ENCODE peak calls at places on chromosome 18, in ten cellular contexts. L is H9, M is Panc1, T is lower lobe of right lung, R is epithelial cell of esophagus, H is type B pancreatic cell, Y is kidney epithelial cell, O is astrocyte of the spinal cord, N is pancreas, K is fibroblast of the aortic adventitia. A is an unnamed sample.
A peak's percentile ranks its signal among the peaks of the same experiment; 100 is the strongest.

GRCh38 chr18:77191241-77191751 is 58.4 kb upstream of the GALR1 start:
- DNase-seq in N (no peak), K (peak; percentile 72), Y (no peak), H (no peak), T (no peak), R (peak; percentile 8), M (no peak), O (peak; percentile 52), L (no peak), A (no peak)

GRCh38 chr18:50161806-50162205 is 33.1 kb downstream of the MYO5B start:
- DNase-seq in H (no peak), K (peak; percentile 5), N (no peak), O (no peak), R (peak; percentile 91), T (peak; percentile 54), Y (no peak), L (no peak), M (no peak), A (no peak)

GRCh38 chr18:12744103-12744502 is 41.3 kb downstream of the PSMG2 start:
- DNase-seq in T (no peak), M (peak; percentile 51), O (peak; percentile 76), Y (peak; percentile 31), H (no peak), R (peak; percentile 78), N (no peak), K (peak; percentile 84), L (no peak), A (no peak)

GRCh38 chr18:13548106-13548819 is 178.1 kb downstream of the FAM210A start:
- DNase-seq in L (no peak), M (no peak), O (no peak), K (no peak), H (no peak), T (no peak), N (peak; percentile 10), Y (no peak), R (no peak), A (peak; percentile 72)

GRCh38 chr18:29184654-29185053 is 1007.7 kb upstream of the CDH2 start:
- DNase-seq in Y (peak; percentile 25), R (no peak), M (no peak), T (no peak), O (peak; percentile 47), K (no peak), L (no peak), H (no peak), N (no peak), A (no peak)

GRCh38 chr18:77165489-77166415 is 33.2 kb upstream of the MBP start:
- DNase-seq in N (no peak), R (peak; percentile 10), Y (no peak), M (no peak), T (no peak), O (peak; percentile 56), L (no peak), K (peak; percentile 79), H (no peak), A (no peak)

GRCh38 chr18:45792551-45793294 is 32.8 kb upstream of the SIGLEC15 start:
- DNase-seq in T (no peak), K (peak; percentile 67), Y (no peak), O (no peak), L (no peak), M (no peak), N (no peak), R (peak; percentile 20), H (no peak), A (no peak)

GRCh38 chr18:76426738-76427305 is 68.2 kb downstream of the ZNF516 start:
- DNase-seq in O (no peak), K (peak; percentile 39), L (peak; percentile 82), N (no peak), H (peak; percentile 69), M (no peak), Y (no peak), R (peak; percentile 39), T (peak; percentile 70), A (no peak)

GRCh38 chr18:474416-474815 is 26.1 kb downstream of the COLEC12 start:
- DNase-seq in N (no peak), H (no peak), L (no peak), M (no peak), R (no peak), O (no peak), Y (no peak), K (peak; percentile 93), T (no peak), A (no peak)

GRCh38 chr18:475202-475624 is 25.3 kb downstream of the COLEC12 start:
- DNase-seq in H (no peak), R (no peak), L (peak; percentile 79), Y (no peak), M (no peak), N (no peak), O (peak; percentile 76), T (no peak), K (peak; percentile 98), A (no peak)

GRCh38 chr18:476368-476767 is 24.1 kb downstream of the COLEC12 start:
- DNase-seq in H (no peak), Y (no peak), K (no peak), N (no peak), T (no peak), O (no peak), M (no peak), R (no peak), L (no peak), A (no peak)

GRCh38 chr18:478679-479078 is 21.8 kb downstream of the COLEC12 start:
- DNase-seq in O (peak; percentile 71), L (no peak), N (no peak), H (no peak), K (peak; percentile 37), R (no peak), T (no peak), Y (no peak), M (no peak), A (no peak)

DNA sequence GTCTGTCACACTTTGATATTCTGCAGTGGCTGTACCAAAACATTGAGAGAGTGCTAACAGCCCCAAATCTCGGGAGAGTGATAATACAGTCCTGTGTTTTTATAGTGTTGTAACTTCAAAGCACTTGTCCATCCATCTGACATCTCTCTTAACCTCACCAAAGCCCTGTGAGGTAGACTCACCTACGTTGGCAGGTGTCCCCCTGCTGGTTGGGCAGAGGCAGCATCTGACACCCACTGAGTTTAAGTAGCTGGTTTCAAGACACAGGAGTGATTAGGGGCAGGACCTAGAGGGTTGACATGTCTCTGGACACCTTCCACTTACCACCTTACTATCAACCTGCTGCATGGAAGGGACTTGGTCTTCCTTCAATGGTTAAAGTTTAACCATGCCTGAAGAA is 22.9 kb downstream of the COLEC12 start:
- DNase-seq in O (no peak), Y (no peak), H (no peak), M (no peak), T (no peak), R (peak; percentile 17), L (peak; percentile 43), N (peak; percentile 47), K (no peak), A (no peak)
- TF ChIP-seq CTCF in O (peak; percentile 15), Y (peak; percentile 33), H (peak; percentile 42), M (peak; percentile 61), T (peak; percentile 53), R (peak; percentile 32), L (peak; percentile 75), N (peak; percentile 54), K (peak; percentile 14), A (peak; percentile 24)

DNA sequence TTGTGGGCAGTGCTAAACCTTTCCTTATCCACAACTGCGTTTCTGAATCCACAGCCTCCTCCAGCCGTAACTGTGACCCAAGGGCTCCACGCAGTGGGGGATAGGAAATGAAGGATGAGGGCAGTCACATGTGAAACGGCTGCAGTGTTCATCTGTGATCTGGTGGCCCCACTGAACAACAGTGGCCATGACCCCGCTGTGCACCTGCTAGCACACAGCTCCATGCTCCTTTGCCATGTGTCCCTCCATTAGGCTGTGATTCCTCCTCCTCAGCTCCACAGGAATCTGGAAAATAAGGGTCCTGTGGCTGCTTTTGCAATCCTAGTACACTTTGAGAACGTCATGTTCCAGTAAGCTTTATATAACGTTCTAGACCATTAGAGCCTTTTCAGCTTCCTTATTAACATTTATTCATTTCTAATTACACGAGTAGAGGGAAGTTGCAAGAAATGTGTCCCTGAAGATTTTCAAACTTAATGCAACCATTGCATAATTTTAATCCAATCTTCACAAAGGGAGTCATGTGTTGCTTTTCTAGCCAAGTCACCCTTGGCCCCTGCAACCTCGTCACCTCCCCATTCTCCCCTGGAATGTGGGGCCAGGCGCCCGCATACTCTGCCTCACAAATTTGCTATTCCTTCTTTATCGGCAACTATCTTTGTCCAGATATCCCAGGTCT is 7.1 kb upstream of the NAPG start:
- DNase-seq in O (peak; percentile 33), K (peak; percentile 39), R (no peak), L (no peak), H (no peak), M (no peak), Y (no peak), N (no peak), T (peak; percentile 56), A (no peak)
- TF ChIP-seq CTCF in O (peak; percentile 24), K (peak; percentile 33), R (peak; percentile 24), L (peak; percentile 29), H (peak; percentile 59), M (peak; percentile 8), Y (peak; percentile 30), N (no peak), T (peak; percentile 44), A (peak; percentile 77)

GRCh38 chr18:70166668-70167067 is 38.8 kb downstream of the RTTN start:
- DNase-seq in K (no peak), H (no peak), T (no peak), R (no peak), M (no peak), O (peak; percentile 6), N (no peak), Y (no peak), L (no peak), A (no peak)

GRCh38 chr18:70175216-70175615 is 30.3 kb downstream of the RTTN start:
- DNase-seq in O (no peak), N (no peak), H (no peak), R (no peak), K (no peak), Y (no peak), L (no peak), T (no peak), M (no peak), A (no peak)

GRCh38 chr18:70169747-70170146 is 35.7 kb downstream of the RTTN start:
- DNase-seq in L (no peak), M (no peak), K (no peak), R (no peak), Y (peak; percentile 18), H (no peak), O (no peak), T (no peak), N (no peak), A (no peak)

GRCh38 chr18:70176537-70176936 is 28.9 kb downstream of the RTTN start:
- DNase-seq in Y (no peak), T (no peak), O (no peak), N (no peak), K (no peak), R (no peak), M (no peak), H (no peak), L (no peak), A (no peak)

DNA sequence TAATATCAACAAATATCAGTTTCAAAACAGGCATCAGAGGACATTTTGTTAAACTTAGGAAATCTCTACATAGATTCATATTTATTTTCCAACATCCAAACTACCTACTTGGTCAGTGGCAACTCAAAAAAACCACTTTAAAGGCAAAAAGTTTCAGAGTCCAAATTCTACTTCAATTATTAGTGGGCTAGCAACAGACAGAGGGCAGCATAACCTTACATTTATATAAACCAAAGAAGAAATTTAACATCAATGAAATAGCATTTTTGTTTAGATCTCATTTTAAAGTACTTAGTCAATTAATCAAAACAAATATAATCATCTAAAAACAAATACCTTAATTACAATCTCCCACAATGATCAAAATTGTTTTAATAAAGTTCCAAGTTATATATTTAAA is 33.3 kb downstream of the RTTN start:
- DNase-seq in M (no peak), O (peak; percentile 32), Y (no peak), L (no peak), T (no peak), R (peak; percentile 12), N (no peak), H (no peak), K (peak; percentile 60), A (no peak)
- TF ChIP-seq CTCF in M (peak; percentile 17), O (peak; percentile 52), Y (peak; percentile 40), L (peak; percentile 52), T (peak; percentile 24), R (peak; percentile 32), N (no peak), H (peak; percentile 57), K (peak; percentile 48), A (peak; percentile 83)

GRCh38 chr18:62991389-62991788 is 276.0 kb downstream of the PHLPP1 start:
- DNase-seq in O (no peak), K (no peak), R (no peak), T (no peak), Y (no peak), N (no peak), L (no peak), H (no peak), M (no peak), A (no peak)

GRCh38 chr18:62990653-62991052 is 275.3 kb downstream of the PHLPP1 start:
- DNase-seq in K (no peak), L (no peak), N (no peak), R (no peak), Y (no peak), T (no peak), O (no peak), H (no peak), M (no peak), A (no peak)

GRCh38 chr18:62989195-62989594 is 273.9 kb downstream of the PHLPP1 start:
- DNase-seq in R (no peak), O (no peak), H (no peak), K (no peak), M (no peak), T (no peak), N (no peak), Y (no peak), L (no peak), A (no peak)

GRCh38 chr18:62992877-62993365 is 277.6 kb downstream of the PHLPP1 start:
- DNase-seq in K (no peak), L (no peak), T (no peak), N (no peak), H (no peak), Y (no peak), O (no peak), M (no peak), R (no peak), A (no peak)

GRCh38 chr18:62991959-62992358 is 276.6 kb downstream of the PHLPP1 start:
- DNase-seq in O (no peak), H (no peak), K (no peak), N (no peak), Y (no peak), L (no peak), R (no peak), M (no peak), T (no peak), A (no peak)
- TF ChIP-seq CTCF in O (no peak), H (no peak), K (no peak), N (no peak), Y (no peak), L (peak; percentile 42), R (no peak), M (no peak), T (no peak), A (no peak)